ENCODE peak calls at places on chromosomes 12 and 14, in four cellular contexts. One of them, this sample, is unnamed.

GRCh38 chr14:23434488-23435219 is 806 bp downstream of the MYH7 start:
- DNase-seq in testis: no peak
- DNase-seq in choroid plexus epithelial cell: no peak
- DNase-seq in cardiac muscle cell: no peak
- DNase-seq in this sample: no peak

GRCh38 chr12:48924617-48925217 is 575 bp downstream of the FKBP11 start:
- DNase-seq in testis: peak; percentile 34
- DNase-seq in choroid plexus epithelial cell: peak; percentile 61
- DNase-seq in cardiac muscle cell: peak; percentile 58
- DNase-seq in this sample: peak; percentile 69

GRCh38 chr14:60862283-60862682 is 118.6 kb downstream of the TRMT5 start:
- DNase-seq in testis: peak; percentile 56
- DNase-seq in choroid plexus epithelial cell: peak; percentile 69
- DNase-seq in cardiac muscle cell: peak; percentile 47
- DNase-seq in this sample: no peak

GRCh38 chr12:121871501-121871900 is 12.8 kb upstream of the HPD start:
- DNase-seq in testis: no peak
- DNase-seq in choroid plexus epithelial cell: no peak
- DNase-seq in cardiac muscle cell: no peak
- DNase-seq in this sample: no peak

GRCh38 chr12:48818831-48819590 is 715 bp downstream of the CACNB3 start:
- DNase-seq in testis: no peak
- DNase-seq in choroid plexus epithelial cell: no peak
- DNase-seq in cardiac muscle cell: peak; percentile 33
- DNase-seq in this sample: peak; percentile 25

GRCh38 chr14:81427348-81428058 is 27.4 kb upstream of the STON2 start:
- DNase-seq in testis: peak; percentile 28
- DNase-seq in choroid plexus epithelial cell: no peak
- DNase-seq in cardiac muscle cell: no peak
- DNase-seq in this sample: no peak

GRCh38 chr12:88627501-88627900 is 47.2 kb upstream of the KITLG start:
- DNase-seq in testis: no peak
- DNase-seq in choroid plexus epithelial cell: no peak
- DNase-seq in cardiac muscle cell: peak; percentile 29
- DNase-seq in this sample: no peak

GRCh38 chr12:57965766-57966165 is 24.4 kb downstream of the ATP23 start:
- DNase-seq in testis: no peak
- DNase-seq in choroid plexus epithelial cell: no peak
- DNase-seq in cardiac muscle cell: no peak
- DNase-seq in this sample: no peak

GRCh38 chr12:57844725-57845477 is 1.6 kb downstream of the CTDSP2 start:
- DNase-seq in testis: peak; percentile 85
- DNase-seq in choroid plexus epithelial cell: peak; percentile 83
- DNase-seq in cardiac muscle cell: peak; percentile 92
- DNase-seq in this sample: no peak

GRCh38 chr14:63840981-63841380 is 11.8 kb upstream of the SYNE2 start:
- DNase-seq in testis: peak; percentile 43
- DNase-seq in choroid plexus epithelial cell: peak; percentile 3
- DNase-seq in cardiac muscle cell: no peak
- DNase-seq in this sample: no peak

GRCh38 chr12:109879332-109880048 is 851 bp downstream of the GLTP start:
- DNase-seq in testis: no peak
- DNase-seq in choroid plexus epithelial cell: peak; percentile 5
- DNase-seq in cardiac muscle cell: peak; percentile 14
- DNase-seq in this sample: no peak

GRCh38 chr12:106994579-106995220 is 7.8 kb upstream of the MTERF2 start:
- DNase-seq in testis: no peak
- DNase-seq in choroid plexus epithelial cell: peak; percentile 81
- DNase-seq in cardiac muscle cell: peak; percentile 52
- DNase-seq in this sample: no peak

GRCh38 chr12:78229491-78230209 is 399.0 kb downstream of the NAV3 start:
- DNase-seq in testis: peak; percentile 66
- DNase-seq in choroid plexus epithelial cell: peak; percentile 81
- DNase-seq in cardiac muscle cell: peak; percentile 56
- DNase-seq in this sample: no peak

GRCh38 chr12:115599251-115599811 is 678.2 kb downstream of the MED13L start:
- DNase-seq in testis: peak; percentile 61
- DNase-seq in choroid plexus epithelial cell: peak; percentile 10
- DNase-seq in cardiac muscle cell: peak; percentile 26
- DNase-seq in this sample: no peak

GRCh38 chr12:32533971-32534590 is 134.7 kb downstream of the FGD4 start:
- DNase-seq in testis: peak; percentile 82
- DNase-seq in choroid plexus epithelial cell: peak; percentile 96
- DNase-seq in cardiac muscle cell: peak; percentile 77
- DNase-seq in this sample: no peak

GRCh38 chr14:28596336-28596735 is 170.3 kb upstream of the FOXG1 start:
- DNase-seq in testis: no peak
- DNase-seq in choroid plexus epithelial cell: peak; percentile 76
- DNase-seq in cardiac muscle cell: peak; percentile 74
- DNase-seq in this sample: no peak

GRCh38 chr14:22849212-22849819 is 12.9 kb downstream of the MMP14 start:
- DNase-seq in testis: peak; percentile 79
- DNase-seq in choroid plexus epithelial cell: peak; percentile 92
- DNase-seq in cardiac muscle cell: peak; percentile 86
- DNase-seq in this sample: no peak

GRCh38 chr12:50985322-50985721 is 33.0 kb downstream of the HIGD1C start:
- DNase-seq in testis: peak; percentile 30
- DNase-seq in choroid plexus epithelial cell: peak; percentile 75
- DNase-seq in cardiac muscle cell: peak; percentile 77
- DNase-seq in this sample: no peak

GRCh38 chr12:13343380-13343779 is 146.9 kb downstream of the EMP1 start:
- DNase-seq in testis: no peak
- DNase-seq in choroid plexus epithelial cell: no peak
- DNase-seq in cardiac muscle cell: no peak
- DNase-seq in this sample: no peak

GRCh38 chr12:14833952-14834351 is 9.4 kb downstream of the ART4 start:
- DNase-seq in testis: no peak
- DNase-seq in choroid plexus epithelial cell: no peak
- DNase-seq in cardiac muscle cell: no peak
- DNase-seq in this sample: no peak

GRCh38 chr12:10354502-10354901 is 35.3 kb downstream of the KLRK1 start:
- DNase-seq in testis: peak; percentile 21
- DNase-seq in choroid plexus epithelial cell: peak; percentile 53
- DNase-seq in cardiac muscle cell: peak; percentile 66
- DNase-seq in this sample: no peak

GRCh38 chr14:100622234-100622633 is 35.0 kb upstream of the BEGAIN start:
- DNase-seq in testis: no peak
- DNase-seq in choroid plexus epithelial cell: no peak
- DNase-seq in cardiac muscle cell: no peak
- DNase-seq in this sample: no peak

GRCh38 chr14:106844608-106845285 is 1318.4 kb downstream of the TMEM121 start:
- DNase-seq in testis: peak; percentile 84
- DNase-seq in choroid plexus epithelial cell: no peak
- DNase-seq in cardiac muscle cell: no peak
- DNase-seq in this sample: peak; percentile 70

GRCh38 chr14:96239759-96240158 is 16.3 kb upstream of the BDKRB1 start:
- DNase-seq in testis: no peak
- DNase-seq in choroid plexus epithelial cell: no peak
- DNase-seq in cardiac muscle cell: no peak
- DNase-seq in this sample: no peak

GRCh38 chr12:116982721-116983502 is 72.2 kb downstream of the FBXW8 start:
- DNase-seq in testis: no peak
- DNase-seq in choroid plexus epithelial cell: peak; percentile 26
- DNase-seq in cardiac muscle cell: peak; percentile 72
- DNase-seq in this sample: no peak

GRCh38 chr14:95250126-95250824 is 69.4 kb downstream of the CLMN start:
- DNase-seq in testis: no peak
- DNase-seq in choroid plexus epithelial cell: no peak
- DNase-seq in cardiac muscle cell: no peak
- DNase-seq in this sample: no peak

GRCh38 chr14:104739026-104739425 is 13.9 kb upstream of the SIVA1 start:
- DNase-seq in testis: no peak
- DNase-seq in choroid plexus epithelial cell: no peak
- DNase-seq in cardiac muscle cell: no peak
- DNase-seq in this sample: no peak

GRCh38 chr14:91413547-91414474 is 3.8 kb downstream of the CCDC88C start:
- DNase-seq in testis: no peak
- DNase-seq in choroid plexus epithelial cell: no peak
- DNase-seq in cardiac muscle cell: no peak
- DNase-seq in this sample: no peak

GRCh38 chr12:74119811-74120362 is 417.7 kb upstream of the ATXN7L3B start:
- DNase-seq in testis: no peak
- DNase-seq in choroid plexus epithelial cell: no peak
- DNase-seq in cardiac muscle cell: no peak
- DNase-seq in this sample: no peak

GRCh38 chr12:93148412-93148811 is 219.3 kb upstream of the EEA1 start:
- DNase-seq in testis: no peak
- DNase-seq in choroid plexus epithelial cell: no peak
- DNase-seq in cardiac muscle cell: no peak
- DNase-seq in this sample: no peak

GRCh38 chr14:39025810-39026627 is 77.0 kb downstream of the SEC23A start:
- DNase-seq in testis: no peak
- DNase-seq in choroid plexus epithelial cell: peak; percentile 96
- DNase-seq in cardiac muscle cell: peak; percentile 42
- DNase-seq in this sample: no peak

GRCh38 chr14:63952053-63952932 is 99.5 kb downstream of the SYNE2 start:
- DNase-seq in testis: no peak
- DNase-seq in choroid plexus epithelial cell: no peak
- DNase-seq in cardiac muscle cell: no peak
- DNase-seq in this sample: no peak

GRCh38 chr14:96264850-96265249 is 8.8 kb downstream of the BDKRB1 start:
- DNase-seq in testis: no peak
- DNase-seq in choroid plexus epithelial cell: peak; percentile 54
- DNase-seq in cardiac muscle cell: peak; percentile 74
- DNase-seq in this sample: no peak

GRCh38 chr12:66405395-66405794 is 103.1 kb downstream of the HELB start:
- DNase-seq in testis: no peak
- DNase-seq in choroid plexus epithelial cell: peak; percentile 44
- DNase-seq in cardiac muscle cell: peak; percentile 53
- DNase-seq in this sample: no peak

GRCh38 chr12:40959041-40959440 is 229.1 kb upstream of the PDZRN4 start:
- DNase-seq in testis: no peak
- DNase-seq in choroid plexus epithelial cell: peak; percentile 25
- DNase-seq in cardiac muscle cell: no peak
- DNase-seq in this sample: no peak

GRCh38 chr12:34400423-34400881 is 378.2 kb downstream of the ALG10 start:
- DNase-seq in testis: peak; percentile 4
- DNase-seq in choroid plexus epithelial cell: no peak
- DNase-seq in cardiac muscle cell: no peak
- DNase-seq in this sample: peak; percentile 7

GRCh38 chr14:77654001-77654431 is 37.6 kb upstream of the SPTLC2 start:
- DNase-seq in testis: no peak
- DNase-seq in choroid plexus epithelial cell: no peak
- DNase-seq in cardiac muscle cell: no peak
- DNase-seq in this sample: no peak

GRCh38 chr12:96912943-96913342 is 5.9 kb downstream of the NEDD1 start:
- DNase-seq in testis: no peak
- DNase-seq in choroid plexus epithelial cell: no peak
- DNase-seq in cardiac muscle cell: no peak
- DNase-seq in this sample: no peak

GRCh38 chr12:53595212-53595611 is 31.0 kb downstream of the ATF7 start:
- DNase-seq in testis: no peak
- DNase-seq in choroid plexus epithelial cell: no peak
- DNase-seq in cardiac muscle cell: no peak
- DNase-seq in this sample: no peak
- TF ChIP-seq CTCF in testis: no peak
- TF ChIP-seq CTCF in choroid plexus epithelial cell: no peak
- TF ChIP-seq CTCF in cardiac muscle cell: no peak
- TF ChIP-seq CTCF in this sample: no peak

GRCh38 chr14:21003788-21004346 is 4.8 kb downstream of the SLC39A2 start:
- DNase-seq in testis: no peak
- DNase-seq in choroid plexus epithelial cell: no peak
- DNase-seq in cardiac muscle cell: no peak
- DNase-seq in this sample: no peak

GRCh38 chr14:20998139-20998538 is 954 bp upstream of the SLC39A2 start:
- DNase-seq in testis: no peak
- DNase-seq in choroid plexus epithelial cell: no peak
- DNase-seq in cardiac muscle cell: no peak
- DNase-seq in this sample: no peak

GRCh38 chr14:20997564-20997963 is 1.5 kb upstream of the SLC39A2 start:
- DNase-seq in testis: no peak
- DNase-seq in choroid plexus epithelial cell: no peak
- DNase-seq in cardiac muscle cell: no peak
- DNase-seq in this sample: no peak

GRCh38 chr14:20998674-20999366 is at the start of gene SLC39A2:
- DNase-seq in testis: no peak
- DNase-seq in choroid plexus epithelial cell: peak; percentile 92
- DNase-seq in cardiac muscle cell: peak; percentile 81
- DNase-seq in this sample: no peak

DNA sequence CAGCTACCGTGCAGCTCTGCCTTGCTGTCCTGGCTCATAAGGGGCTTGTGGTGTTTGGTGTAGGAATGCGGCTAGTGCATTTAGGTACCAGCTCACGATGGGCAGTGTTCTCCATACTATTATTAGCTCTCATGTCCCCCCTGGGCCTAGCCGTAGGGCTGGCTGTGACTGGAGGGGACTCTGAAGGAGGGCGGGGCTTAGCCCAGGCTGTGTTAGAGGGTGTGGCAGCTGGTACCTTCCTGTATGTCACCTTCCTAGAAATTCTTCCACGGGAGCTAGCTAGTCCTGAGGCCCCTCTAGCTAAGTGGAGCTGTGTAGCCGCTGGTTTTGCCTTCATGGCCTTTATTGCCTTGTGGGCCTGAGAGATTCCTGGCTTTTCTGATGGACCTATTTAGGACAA is 2.1 kb downstream of the SLC39A2 start:
- DNase-seq in testis: no peak
- DNase-seq in choroid plexus epithelial cell: no peak
- DNase-seq in cardiac muscle cell: no peak
- DNase-seq in this sample: no peak
- TF ChIP-seq CTCF in testis: no peak
- TF ChIP-seq CTCF in choroid plexus epithelial cell: no peak
- TF ChIP-seq CTCF in cardiac muscle cell: no peak
- TF ChIP-seq CTCF in this sample: no peak

GRCh38 chr14:20841096-20841495 is 38.5 kb upstream of the RNASE1 start:
- DNase-seq in testis: no peak
- DNase-seq in choroid plexus epithelial cell: no peak
- DNase-seq in cardiac muscle cell: no peak
- DNase-seq in this sample: no peak

GRCh38 chr14:20848955-20849570 is 42.1 kb upstream of the RNASE3 start:
- DNase-seq in testis: no peak
- DNase-seq in choroid plexus epithelial cell: no peak
- DNase-seq in cardiac muscle cell: no peak
- DNase-seq in this sample: no peak

GRCh38 chr14:20848316-20848954 is 42.8 kb upstream of the RNASE3 start:
- DNase-seq in testis: no peak
- DNase-seq in choroid plexus epithelial cell: peak; percentile 5
- DNase-seq in cardiac muscle cell: peak; percentile 15
- DNase-seq in this sample: no peak

GRCh38 chr14:20846560-20846959 is 43.9 kb upstream of the RNASE1 start:
- DNase-seq in testis: no peak
- DNase-seq in choroid plexus epithelial cell: no peak
- DNase-seq in cardiac muscle cell: no peak
- DNase-seq in this sample: no peak
- TF ChIP-seq CTCF in testis: no peak
- TF ChIP-seq CTCF in choroid plexus epithelial cell: no peak
- TF ChIP-seq CTCF in cardiac muscle cell: no peak
- TF ChIP-seq CTCF in this sample: no peak

DNA sequence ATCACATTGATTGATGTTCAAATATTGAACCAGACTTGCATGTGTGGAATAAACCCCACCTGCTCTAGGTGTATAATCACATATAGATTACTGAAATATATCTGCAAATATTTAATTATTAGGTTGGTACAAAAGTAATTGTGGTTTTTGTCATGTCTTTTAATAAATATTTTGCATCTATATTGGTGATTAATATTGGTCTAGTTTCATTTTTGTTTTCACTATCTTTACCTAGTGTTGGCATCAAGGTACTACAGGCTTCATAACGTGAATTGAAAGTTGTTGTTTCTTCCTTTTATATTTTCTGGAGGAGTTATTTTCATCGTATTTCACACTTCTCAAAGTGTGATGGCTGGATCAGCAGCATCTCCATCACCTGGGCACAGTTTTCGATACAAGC is 740.0 kb upstream of the TMEM132C start:
- DNase-seq in testis: no peak
- DNase-seq in choroid plexus epithelial cell: no peak
- DNase-seq in cardiac muscle cell: no peak
- DNase-seq in this sample: no peak
- TF ChIP-seq CTCF in testis: no peak
- TF ChIP-seq CTCF in choroid plexus epithelial cell: peak; percentile 5
- TF ChIP-seq CTCF in cardiac muscle cell: no peak
- TF ChIP-seq CTCF in this sample: no peak

This sample was measured in activated B cell treated with CpG ODN at 0.5 μM for 24 hours.